ENCODE peak calls at places on chromosomes 2 and 18, in seven cellular contexts. V is endothelial cell of umbilical vein, G is transverse colon, I is body of pancreas, N is heart left ventricle, X is ovary, T is tibial nerve. M is an unnamed sample. For H3K27me3, the result is how much of the 10 kb centered on the place peaks cover.

GRCh38 chr2:152647417-152648010 is 69.7 kb downstream of the PRPF40A start:
- DNase-seq in V (peak), G (peak), I (peak), N (peak), X (peak), T (peak), M (peak)

GRCh38 chr18:26228562-26229260 is 2.5 kb downstream of the TAF4B start:
- DNase-seq in V (no peak), G (no peak), I (no peak), N (no peak), X (no peak), T (no peak), M (no peak)

GRCh38 chr2:69741281-69742169 is at the start of gene ANXA4:
- DNase-seq in V (peak), G (peak), I (peak), N (peak), X (peak), T (peak), M (peak)

GRCh38 chr2:8671176-8671575 is 10.7 kb upstream of the ID2 start:
- DNase-seq in V (no peak), G (no peak), I (no peak), N (no peak), X (no peak), T (no peak), M (no peak)

GRCh38 chr2:236177604-236177966 is 9.4 kb upstream of the GBX2 start:
- DNase-seq in V (peak), G (peak), I (peak), N (peak), X (peak), T (no peak), M (peak)

GRCh38 chr18:51151185-51151567 is 46.3 kb downstream of the MEX3C start:
- DNase-seq in V (no peak), G (no peak), I (no peak), N (no peak), X (no peak), T (no peak), M (no peak)

GRCh38 chr18:32095156-32095555 is 3.5 kb downstream of the RNF138 start:
- DNase-seq in V (no peak), G (no peak), I (no peak), N (no peak), X (no peak), T (no peak), M (no peak)

GRCh38 chr18:23143059-23143831 is 8.0 kb downstream of the CABLES1 start:
- DNase-seq in V (no peak), G (peak), I (peak), N (no peak), X (no peak), T (no peak), M (peak)

GRCh38 chr2:224584111-224584764 is 925 bp downstream of the CUL3 start:
- DNase-seq in V (peak), G (peak), I (peak), N (peak), X (peak), T (no peak), M (peak)

GRCh38 chr2:44136186-44136585 is 32.5 kb upstream of the PPM1B start:
- DNase-seq in V (no peak), G (no peak), I (no peak), N (no peak), X (no peak), T (no peak), M (no peak)

GRCh38 chr2:161625996-161626395 is 1.8 kb downstream of the SLC4A10 start:
- DNase-seq in V (no peak), G (no peak), I (no peak), N (no peak), X (no peak), T (no peak), M (no peak)

GRCh38 chr2:38702413-38702812 is 36.5 kb downstream of the GALM start:
- DNase-seq in V (no peak), G (no peak), I (no peak), N (no peak), X (no peak), T (no peak), M (peak)

GRCh38 chr2:28394331-28394877 is 1.7 kb downstream of the FOSL2 start:
- DNase-seq in V (peak), G (peak), I (peak), N (peak), X (peak), T (peak), M (peak)

GRCh38 chr2:195710407-195710806 is 53.4 kb downstream of the SLC39A10 start:
- DNase-seq in V (no peak), G (no peak), I (no peak), N (no peak), X (no peak), T (no peak), M (no peak)

GRCh38 chr2:88067598-88067997 is at the start of gene SMYD1:
- DNase-seq in V (no peak), G (no peak), I (no peak), N (peak), X (no peak), T (no peak), M (no peak)

GRCh38 chr2:96665083-96665569 is 22.6 kb downstream of the FER1L5 start:
- DNase-seq in V (peak), G (no peak), I (peak), N (no peak), X (peak), T (no peak), M (peak)

DNA sequence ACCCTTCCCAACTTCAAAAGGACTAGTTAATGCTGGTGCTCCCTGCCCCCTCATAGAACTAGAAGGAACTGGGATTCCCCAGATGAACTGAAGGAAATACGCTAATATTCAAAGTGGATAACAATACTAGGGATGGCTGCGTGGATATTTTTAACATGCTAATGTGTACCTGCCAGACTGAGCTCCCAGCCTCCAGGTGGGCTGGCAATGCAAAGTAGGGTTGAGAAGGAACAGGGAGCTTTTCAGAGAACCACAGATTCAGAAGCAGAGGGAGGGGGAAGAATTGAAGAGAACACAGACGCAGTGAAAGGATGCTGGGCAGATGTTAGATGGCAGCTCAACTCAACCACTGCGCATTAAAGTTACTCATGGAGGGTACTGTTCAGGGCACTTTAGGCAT is 354.4 kb downstream of the TGIF1 start:
- DNase-seq in V (no peak), G (no peak), I (no peak), N (no peak), X (no peak), T (no peak), M (no peak)
- TF ChIP-seq CTCF in V (no peak), G (no peak), I (no peak), N (no peak), X (no peak), T (no peak), M (no peak)

GRCh38 chr2:201116959-201117734 is 1.2 kb downstream of the CFLAR start:
- DNase-seq in V (peak), G (peak), I (peak), N (peak), X (peak), T (peak), M (peak)

GRCh38 chr2:201114846-201115245 is 1.1 kb upstream of the CFLAR start:
- DNase-seq in V (peak), G (no peak), I (no peak), N (no peak), X (no peak), T (no peak), M (no peak)

GRCh38 chr2:201114350-201114749 is 1.6 kb upstream of the CFLAR start:
- DNase-seq in V (peak), G (no peak), I (no peak), N (no peak), X (no peak), T (no peak), M (no peak)

GRCh38 chr2:201118121-201118956 is 2.4 kb downstream of the CFLAR start:
- DNase-seq in V (peak), G (peak), I (peak), N (peak), X (peak), T (peak), M (peak)

DNA sequence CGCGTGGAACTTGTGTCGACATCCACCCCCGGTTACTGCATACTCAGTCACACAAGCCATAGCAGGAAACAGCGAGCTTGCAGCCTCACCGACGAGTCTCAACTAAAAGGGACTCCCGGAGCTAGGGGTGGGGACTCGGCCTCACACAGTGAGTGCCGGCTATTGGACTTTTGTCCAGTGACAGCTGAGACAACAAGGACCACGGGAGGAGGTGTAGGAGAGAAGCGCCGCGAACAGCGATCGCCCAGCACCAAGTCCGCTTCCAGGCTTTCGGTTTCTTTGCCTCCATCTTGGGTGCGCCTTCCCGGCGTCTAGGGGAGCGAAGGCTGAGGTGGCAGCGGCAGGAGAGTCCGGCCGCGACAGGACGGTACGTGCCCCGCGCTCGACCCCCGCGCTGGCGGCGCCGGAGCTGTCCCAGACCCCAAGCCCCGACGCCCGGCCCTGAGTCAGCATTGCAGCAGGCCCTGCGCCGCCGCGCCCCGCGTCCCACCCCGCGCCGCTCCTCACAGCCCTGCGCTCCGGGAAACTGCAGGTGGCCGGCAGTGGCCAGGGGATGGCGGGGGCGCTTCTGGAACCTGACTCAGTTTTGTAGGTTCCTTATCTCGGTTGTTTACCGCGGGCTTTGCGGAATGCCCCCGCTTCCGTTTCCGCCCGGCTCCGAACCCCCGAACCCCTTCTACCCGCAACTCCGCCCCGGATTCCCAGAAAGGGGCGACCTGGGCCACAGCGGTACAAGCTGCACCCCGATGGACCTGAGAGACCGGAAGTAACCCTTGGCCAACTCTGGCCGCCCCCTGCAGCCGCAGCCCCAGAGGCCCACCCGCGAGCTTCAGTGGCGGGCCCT is at the start of gene CFLAR:
- DNase-seq in V (peak), G (peak), I (peak), N (peak), X (peak), T (peak), M (peak)
- TF ChIP-seq POLR2A in V (peak), G (peak), I (peak), N (no peak), X (peak), T (peak), M (peak)

GRCh38 chr2:110718382-110718781 is 14.0 kb upstream of the ACOXL start:
- DNase-seq in V (no peak), G (no peak), I (no peak), N (no peak), X (no peak), T (no peak), M (no peak)

GRCh38 chr2:110717734-110718133 is 14.6 kb upstream of the ACOXL start:
- DNase-seq in V (no peak), G (no peak), I (no peak), N (no peak), X (peak), T (no peak), M (peak)

GRCh38 chr2:110716959-110717645 is 15.3 kb upstream of the ACOXL start:
- DNase-seq in V (no peak), G (no peak), I (no peak), N (no peak), X (no peak), T (no peak), M (peak)

GRCh38 chr2:110720547-110720946 is 11.8 kb upstream of the ACOXL start:
- DNase-seq in V (no peak), G (no peak), I (no peak), N (no peak), X (no peak), T (no peak), M (peak)

DNA sequence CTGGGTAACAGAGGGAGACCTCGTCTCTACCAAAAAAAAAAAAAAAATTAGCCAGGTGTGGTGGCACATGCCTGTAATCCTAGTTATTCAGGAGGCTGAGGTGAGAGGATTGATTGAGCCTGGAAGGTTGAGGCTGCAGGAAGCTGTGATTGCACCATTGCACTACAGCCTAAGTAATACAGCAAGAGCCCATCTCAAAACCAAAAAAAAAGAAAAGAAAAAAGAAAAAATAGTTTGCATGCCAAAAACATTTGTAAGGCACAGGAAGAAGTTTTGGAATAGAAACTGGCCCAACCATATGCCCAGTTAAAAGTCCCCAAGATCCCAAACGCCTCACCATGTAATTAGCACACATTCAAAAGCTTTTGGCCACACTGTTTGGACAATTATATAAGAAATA is 13.4 kb upstream of the ACOXL start:
- DNase-seq in V (no peak), G (no peak), I (no peak), N (no peak), X (no peak), T (no peak), M (no peak)
- H3K27me3 ChIP-seq in V (half or more), G (under half), I (under half), N (under half), X (under half), T (under half), M (under half)

GRCh38 chr2:120289221-120289906 is 36.7 kb downstream of the RALB start:
- DNase-seq in V (no peak), G (no peak), I (no peak), N (no peak), X (no peak), T (no peak), M (no peak)
- TF ChIP-seq CTCF in V (no peak), G (no peak), I (no peak), N (no peak), X (no peak), T (no peak), M (no peak)

DNA sequence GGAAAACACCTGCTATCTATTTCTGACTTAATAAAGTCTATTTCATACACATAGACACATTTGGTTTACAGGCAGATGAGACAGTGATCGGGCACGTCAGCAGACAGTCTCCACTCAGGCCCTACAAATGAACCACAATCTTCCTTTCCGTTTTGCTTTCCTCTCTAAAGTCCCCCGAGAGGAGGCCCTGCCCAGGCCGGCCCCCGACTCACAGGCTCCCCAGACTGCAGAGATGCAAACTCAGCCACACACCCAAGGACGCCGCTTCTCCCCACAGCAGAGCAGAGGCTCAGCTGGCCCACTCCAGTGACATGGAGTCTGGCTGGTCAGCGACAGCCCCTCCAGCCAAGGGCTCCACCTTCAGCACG is 9.3 kb upstream of the MTERF4 start:
- DNase-seq in V (no peak), G (no peak), I (no peak), N (no peak), X (no peak), T (no peak), M (no peak)
- TF ChIP-seq POLR2A in V (no peak), G (no peak), I (no peak), N (no peak), X (no peak), T (no peak), M (no peak)

M was measured in adrenal gland.